ENCODE peak calls at places on chromosomes 4 and X, in seven cellular contexts. One of them, this sample, is unnamed.

GRCh38 chr4:41610474-41610873 is 72.5 kb downstream of the LIMCH1 start:
- DNase-seq in lung: no peak
- DNase-seq in NB4: no peak
- DNase-seq in fibroblast of lung: no peak
- DNase-seq in A673: no peak
- DNase-seq in GM10248: no peak
- DNase-seq in right lobe of liver: no peak
- DNase-seq in this sample: no peak

GRCh38 chrX:149630681-149631292 is 805 bp downstream of the TMEM185A start:
- DNase-seq in fibroblast of lung: peak; percentile 53
- DNase-seq in right lobe of liver: no peak
- DNase-seq in A673: peak; percentile 13
- DNase-seq in GM10248: no peak
- DNase-seq in NB4: peak; percentile 40
- DNase-seq in lung: no peak
- DNase-seq in this sample: no peak

GRCh38 chr4:42519803-42520417 is 122.6 kb downstream of the SHISA3 start:
- DNase-seq in NB4: peak; percentile 65
- DNase-seq in fibroblast of lung: peak; percentile 67
- DNase-seq in right lobe of liver: no peak
- DNase-seq in GM10248: peak; percentile 23
- DNase-seq in lung: no peak
- DNase-seq in A673: peak; percentile 63
- DNase-seq in this sample: peak; percentile 24

GRCh38 chr4:123452585-123452984 is 56.0 kb downstream of the SPRY1 start:
- DNase-seq in fibroblast of lung: peak; percentile 84
- DNase-seq in right lobe of liver: peak; percentile 66
- DNase-seq in NB4: peak; percentile 52
- DNase-seq in lung: peak; percentile 57
- DNase-seq in A673: peak; percentile 80
- DNase-seq in GM10248: no peak
- DNase-seq in this sample: no peak

GRCh38 chrX:49202022-49202421 is 2.0 kb upstream of the SYP start:
- DNase-seq in NB4: no peak
- DNase-seq in fibroblast of lung: no peak
- DNase-seq in A673: no peak
- DNase-seq in lung: no peak
- DNase-seq in GM10248: no peak
- DNase-seq in right lobe of liver: no peak
- DNase-seq in this sample: no peak

GRCh38 chr4:123449780-123450179 is 53.2 kb downstream of the SPRY1 start:
- DNase-seq in lung: no peak
- DNase-seq in GM10248: peak; percentile 18
- DNase-seq in right lobe of liver: no peak
- DNase-seq in NB4: peak; percentile 62
- DNase-seq in A673: peak; percentile 23
- DNase-seq in fibroblast of lung: peak; percentile 26
- DNase-seq in this sample: no peak

GRCh38 chrX:132665676-132666075 is 176.8 kb upstream of the MBNL3 start:
- DNase-seq in A673: no peak
- DNase-seq in GM10248: no peak
- DNase-seq in fibroblast of lung: no peak
- DNase-seq in NB4: no peak
- DNase-seq in lung: no peak
- DNase-seq in right lobe of liver: no peak
- DNase-seq in this sample: no peak

GRCh38 chr4:75251547-75251946 is 262.7 kb downstream of the RCHY1 start:
- DNase-seq in A673: no peak
- DNase-seq in right lobe of liver: no peak
- DNase-seq in NB4: no peak
- DNase-seq in fibroblast of lung: no peak
- DNase-seq in GM10248: peak; percentile 19
- DNase-seq in lung: no peak
- DNase-seq in this sample: peak; percentile 9

GRCh38 chrX:94743478-94743877 is 1069.5 kb downstream of the FAM133A start:
- DNase-seq in lung: no peak
- DNase-seq in A673: no peak
- DNase-seq in right lobe of liver: no peak
- DNase-seq in NB4: peak; percentile 1
- DNase-seq in GM10248: no peak
- DNase-seq in fibroblast of lung: no peak
- DNase-seq in this sample: no peak

GRCh38 chrX:12245650-12246645 is 107.7 kb downstream of the FRMPD4 start:
- DNase-seq in fibroblast of lung: peak; percentile 30
- DNase-seq in NB4: no peak
- DNase-seq in right lobe of liver: no peak
- DNase-seq in GM10248: no peak
- DNase-seq in lung: no peak
- DNase-seq in A673: no peak
- DNase-seq in this sample: no peak

GRCh38 chrX:11309220-11309619 is 16.0 kb downstream of the AMELX start:
- DNase-seq in A673: no peak
- DNase-seq in fibroblast of lung: no peak
- DNase-seq in NB4: no peak
- DNase-seq in right lobe of liver: no peak
- DNase-seq in GM10248: no peak
- DNase-seq in lung: no peak
- DNase-seq in this sample: no peak

GRCh38 chr4:26179316-26179760 is 141.5 kb upstream of the RBPJ start:
- DNase-seq in NB4: no peak
- DNase-seq in A673: no peak
- DNase-seq in GM10248: peak; percentile 37
- DNase-seq in fibroblast of lung: no peak
- DNase-seq in right lobe of liver: no peak
- DNase-seq in lung: no peak
- DNase-seq in this sample: peak; percentile 43

GRCh38 chr4:112379306-112379705 is 82.1 kb downstream of the ALPK1 start:
- DNase-seq in fibroblast of lung: no peak
- DNase-seq in right lobe of liver: no peak
- DNase-seq in GM10248: no peak
- DNase-seq in lung: no peak
- DNase-seq in NB4: no peak
- DNase-seq in A673: no peak
- DNase-seq in this sample: no peak

GRCh38 chr4:37685211-37685725 is 908 bp downstream of the RELL1 start:
- DNase-seq in A673: peak; percentile 36
- DNase-seq in right lobe of liver: no peak
- DNase-seq in fibroblast of lung: peak; percentile 85
- DNase-seq in GM10248: no peak
- DNase-seq in lung: no peak
- DNase-seq in NB4: peak; percentile 85
- DNase-seq in this sample: no peak

GRCh38 chr4:76745264-76745663 is 152.7 kb downstream of the SOWAHB start:
- DNase-seq in NB4: no peak
- DNase-seq in fibroblast of lung: peak; percentile 76
- DNase-seq in lung: no peak
- DNase-seq in right lobe of liver: no peak
- DNase-seq in GM10248: no peak
- DNase-seq in A673: no peak
- DNase-seq in this sample: no peak
- TF ChIP-seq CTCF in NB4: no peak
- TF ChIP-seq CTCF in fibroblast of lung: no peak
- TF ChIP-seq CTCF in lung: no peak
- TF ChIP-seq CTCF in right lobe of liver: no peak
- TF ChIP-seq CTCF in GM10248: no peak
- TF ChIP-seq CTCF in A673: no peak
- TF ChIP-seq CTCF in this sample: no peak

GRCh38 chr4:8192748-8193738 is 6.0 kb upstream of the SH3TC1 start:
- DNase-seq in lung: peak; percentile 53
- DNase-seq in NB4: peak; percentile 63
- DNase-seq in right lobe of liver: peak; percentile 71
- DNase-seq in GM10248: peak; percentile 77
- DNase-seq in fibroblast of lung: peak; percentile 66
- DNase-seq in A673: peak; percentile 43
- DNase-seq in this sample: peak; percentile 76
- TF ChIP-seq CTCF in lung: peak; percentile 36
- TF ChIP-seq CTCF in NB4: peak; percentile 6
- TF ChIP-seq CTCF in right lobe of liver: peak; percentile 47
- TF ChIP-seq CTCF in GM10248: peak; percentile 62
- TF ChIP-seq CTCF in fibroblast of lung: no peak
- TF ChIP-seq CTCF in A673: peak; percentile 34
- TF ChIP-seq CTCF in this sample: peak; percentile 71

GRCh38 chrX:151752847-151753246 is 18.3 kb downstream of the CNGA2 start:
- DNase-seq in lung: no peak
- DNase-seq in right lobe of liver: no peak
- DNase-seq in A673: no peak
- DNase-seq in NB4: no peak
- DNase-seq in GM10248: no peak
- DNase-seq in fibroblast of lung: no peak
- DNase-seq in this sample: no peak

GRCh38 chrX:151754042-151754419 is 19.5 kb downstream of the CNGA2 start:
- DNase-seq in lung: no peak
- DNase-seq in right lobe of liver: peak; percentile 45
- DNase-seq in NB4: no peak
- DNase-seq in fibroblast of lung: peak; percentile 4
- DNase-seq in A673: peak; percentile 4
- DNase-seq in GM10248: no peak
- DNase-seq in this sample: no peak

GRCh38 chrX:151754641-151755215 is 20.2 kb downstream of the CNGA2 start:
- DNase-seq in right lobe of liver: no peak
- DNase-seq in fibroblast of lung: no peak
- DNase-seq in A673: no peak
- DNase-seq in lung: no peak
- DNase-seq in GM10248: no peak
- DNase-seq in NB4: no peak
- DNase-seq in this sample: no peak

GRCh38 chrX:151750511-151750910 is 16.0 kb downstream of the CNGA2 start:
- DNase-seq in A673: no peak
- DNase-seq in lung: no peak
- DNase-seq in fibroblast of lung: no peak
- DNase-seq in right lobe of liver: no peak
- DNase-seq in NB4: no peak
- DNase-seq in GM10248: no peak
- DNase-seq in this sample: no peak

DNA sequence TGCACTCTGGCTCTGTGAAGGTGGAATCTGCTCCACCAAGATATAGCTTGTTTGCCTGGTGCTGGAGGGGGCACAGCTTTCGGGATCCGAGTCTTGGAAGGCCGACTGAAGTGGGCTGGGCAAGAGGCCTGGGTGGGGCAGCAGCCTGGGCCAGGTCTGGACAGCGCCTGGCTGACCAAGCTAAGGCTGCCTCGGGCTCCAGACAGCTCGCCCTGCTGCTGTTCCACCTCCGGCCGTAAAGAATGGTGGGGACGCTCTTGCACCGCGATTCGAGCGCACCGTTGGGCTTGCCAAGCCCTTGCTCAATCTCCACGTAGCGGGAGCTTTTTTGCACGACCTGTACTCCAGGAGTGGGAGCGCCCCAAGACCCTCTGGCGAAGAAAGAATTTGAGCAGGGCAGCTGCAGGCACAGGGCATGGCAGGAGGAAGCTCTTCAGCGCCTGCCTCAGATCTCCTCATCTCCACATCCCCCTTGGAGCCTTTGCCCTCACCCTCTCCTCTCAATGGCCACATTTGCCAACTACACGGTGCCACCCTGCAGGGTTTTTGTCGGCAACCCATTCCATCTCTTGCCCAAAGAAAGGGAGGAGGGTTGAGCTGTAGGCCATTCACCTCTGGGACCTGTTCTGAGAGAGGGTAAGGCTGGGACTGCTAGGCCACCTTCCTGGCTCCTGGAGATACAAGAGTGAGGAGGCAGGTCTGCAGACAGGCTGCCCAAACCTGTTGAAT is 18.9 kb downstream of the CNGA2 start:
- DNase-seq in A673: peak; percentile 27
- DNase-seq in GM10248: peak; percentile 44
- DNase-seq in fibroblast of lung: peak; percentile 17
- DNase-seq in NB4: peak; percentile 52
- DNase-seq in right lobe of liver: peak; percentile 71
- DNase-seq in lung: peak; percentile 49
- DNase-seq in this sample: peak; percentile 24
- TF ChIP-seq CTCF in A673: peak; percentile 63
- TF ChIP-seq CTCF in GM10248: peak; percentile 55
- TF ChIP-seq CTCF in fibroblast of lung: peak; percentile 70
- TF ChIP-seq CTCF in NB4: peak; percentile 55
- TF ChIP-seq CTCF in right lobe of liver: peak; percentile 80
- TF ChIP-seq CTCF in lung: peak; percentile 45
- TF ChIP-seq CTCF in this sample: peak; percentile 52

DNA sequence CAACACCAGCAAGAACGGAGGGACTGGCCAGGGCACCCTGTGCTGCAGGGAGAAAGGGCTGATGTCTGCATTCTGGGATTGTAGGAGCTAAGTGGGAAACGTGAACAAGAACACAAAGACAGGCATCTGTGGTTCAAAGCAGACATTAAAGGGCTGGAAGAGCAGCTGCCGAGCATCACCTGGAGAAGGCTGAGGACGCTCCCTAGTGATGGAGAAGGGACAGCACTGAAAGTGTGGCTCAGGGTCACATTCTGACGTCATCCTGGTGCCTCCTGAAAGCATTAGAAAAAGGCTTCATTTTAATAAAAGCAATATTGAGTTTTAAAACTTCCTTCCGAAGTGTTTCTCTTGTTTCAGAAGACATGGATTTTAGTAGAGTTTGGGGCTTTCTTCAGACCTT is 62.3 kb downstream of the CLDN22 start:
- DNase-seq in GM10248: no peak
- DNase-seq in A673: no peak
- DNase-seq in NB4: no peak
- DNase-seq in fibroblast of lung: no peak
- DNase-seq in lung: no peak
- DNase-seq in right lobe of liver: no peak
- DNase-seq in this sample: no peak
- TF ChIP-seq CTCF in GM10248: no peak
- TF ChIP-seq CTCF in A673: no peak
- TF ChIP-seq CTCF in NB4: no peak
- TF ChIP-seq CTCF in fibroblast of lung: no peak
- TF ChIP-seq CTCF in lung: no peak
- TF ChIP-seq CTCF in right lobe of liver: no peak
- TF ChIP-seq CTCF in this sample: no peak

GRCh38 chr4:106380179-106380578 is 11.6 kb upstream of the GIMD1 start:
- DNase-seq in NB4: no peak
- DNase-seq in lung: no peak
- DNase-seq in GM10248: no peak
- DNase-seq in right lobe of liver: no peak
- DNase-seq in fibroblast of lung: no peak
- DNase-seq in A673: no peak
- DNase-seq in this sample: no peak

GRCh38 chr4:106384878-106385277 is 16.3 kb upstream of the GIMD1 start:
- DNase-seq in NB4: no peak
- DNase-seq in fibroblast of lung: no peak
- DNase-seq in lung: no peak
- DNase-seq in A673: no peak
- DNase-seq in right lobe of liver: no peak
- DNase-seq in GM10248: no peak
- DNase-seq in this sample: no peak

GRCh38 chr4:106385853-106386393 is 17.3 kb upstream of the GIMD1 start:
- DNase-seq in fibroblast of lung: no peak
- DNase-seq in lung: no peak
- DNase-seq in NB4: no peak
- DNase-seq in right lobe of liver: no peak
- DNase-seq in GM10248: no peak
- DNase-seq in A673: no peak
- DNase-seq in this sample: no peak
- TF ChIP-seq CTCF in fibroblast of lung: no peak
- TF ChIP-seq CTCF in lung: no peak
- TF ChIP-seq CTCF in NB4: no peak
- TF ChIP-seq CTCF in right lobe of liver: no peak
- TF ChIP-seq CTCF in GM10248: no peak
- TF ChIP-seq CTCF in A673: no peak
- TF ChIP-seq CTCF in this sample: no peak

GRCh38 chr4:119493419-119493818 is 135.2 kb downstream of the PDE5A start:
- DNase-seq in right lobe of liver: no peak
- DNase-seq in NB4: peak; percentile 14
- DNase-seq in fibroblast of lung: no peak
- DNase-seq in A673: peak; percentile 23
- DNase-seq in lung: no peak
- DNase-seq in GM10248: no peak
- DNase-seq in this sample: no peak
- TF ChIP-seq CTCF in right lobe of liver: peak; percentile 39
- TF ChIP-seq CTCF in NB4: no peak
- TF ChIP-seq CTCF in fibroblast of lung: no peak
- TF ChIP-seq CTCF in A673: peak; percentile 33
- TF ChIP-seq CTCF in lung: no peak
- TF ChIP-seq CTCF in GM10248: no peak
- TF ChIP-seq CTCF in this sample: no peak

GRCh38 chrX:80648023-80648422 is 161.7 kb downstream of the BRWD3 start:
- DNase-seq in right lobe of liver: no peak
- DNase-seq in GM10248: no peak
- DNase-seq in A673: peak; percentile 11
- DNase-seq in lung: no peak
- DNase-seq in NB4: peak; percentile 6
- DNase-seq in fibroblast of lung: peak; percentile 0
- DNase-seq in this sample: no peak
- TF ChIP-seq CTCF in right lobe of liver: peak; percentile 66
- TF ChIP-seq CTCF in GM10248: peak; percentile 36
- TF ChIP-seq CTCF in A673: peak; percentile 61
- TF ChIP-seq CTCF in lung: no peak
- TF ChIP-seq CTCF in NB4: peak; percentile 42
- TF ChIP-seq CTCF in fibroblast of lung: peak; percentile 43
- TF ChIP-seq CTCF in this sample: peak; percentile 26

This sample was measured in GM20000.